ENCODE peak calls at places on chromosomes 13 and 19, in nine cellular contexts. A is cardiac muscle cell; C is WERI-Rb-1; I is ascending aorta; J is mammary epithelial cell; K is CD4-positive, alpha-beta T cell; P is ovary; N is kidney epithelial cell; E is effector memory CD4-positive, alpha-beta T cell. G is an unnamed sample. For H3K27me3, the result is how much of the 10 kb centered on the place peaks cover.

GRCh38 chr13:50215389-50215788 is 200.1 kb downstream of the KCNRG start:
- DNase-seq in K (no peak), P (no peak), N (no peak), A (no peak), E (no peak), I (no peak), J (no peak), C (no peak), G (no peak)

GRCh38 chr13:82878536-82878935 is 1003.7 kb downstream of the SLITRK1 start:
- DNase-seq in N (no peak), C (no peak), E (no peak), J (peak), A (no peak), K (no peak), I (no peak), P (no peak), G (no peak)

GRCh38 chr13:44425041-44425814 is 51.6 kb downstream of the SERP2 start:
- DNase-seq in P (no peak), E (no peak), N (no peak), I (no peak), A (no peak), C (no peak), K (no peak), J (no peak), G (no peak)

GRCh38 chr19:47798904-47799266 is 5.5 kb downstream of the TPRX1 start:
- DNase-seq in C (peak), I (no peak), J (no peak), K (no peak), P (no peak), A (no peak), E (no peak), N (no peak), G (no peak)

GRCh38 chr19:45472557-45473365 is 5.0 kb downstream of the FOSB start:
- DNase-seq in I (peak), P (no peak), N (no peak), J (no peak), C (no peak), K (no peak), A (no peak), E (peak), G (no peak)

GRCh38 chr19:55034751-55035150 is 3.3 kb downstream of the GP6 start:
- DNase-seq in C (no peak), K (no peak), A (no peak), N (no peak), I (no peak), J (no peak), E (no peak), P (no peak), G (no peak)

GRCh38 chr19:33022472-33023116 is 42.1 kb downstream of the RHPN2 start:
- DNase-seq in E (no peak), I (no peak), J (no peak), C (no peak), N (no peak), K (no peak), P (no peak), A (peak), G (no peak)

GRCh38 chr13:99974296-99974938 is 2.9 kb upstream of the ZIC5 start:
- DNase-seq in P (no peak), E (no peak), N (no peak), I (no peak), K (no peak), A (peak), J (no peak), C (no peak), G (peak)

GRCh38 chr13:26424181-26424580 is 133.3 kb upstream of the WASF3 start:
- DNase-seq in C (no peak), I (peak), P (no peak), K (no peak), E (no peak), J (no peak), A (no peak), N (no peak), G (no peak)

GRCh38 chr13:27016871-27017270 is 154.7 kb downstream of the USP12 start:
- DNase-seq in I (peak), A (no peak), N (no peak), P (no peak), E (no peak), C (peak), K (no peak), J (no peak), G (peak)

GRCh38 chr19:49447485-49448431 is 3.9 kb downstream of the PIH1D1 start:
- DNase-seq in C (peak), I (no peak), E (no peak), N (no peak), K (no peak), A (no peak), J (no peak), P (peak), G (no peak)

GRCh38 chr19:14361824-14362223 is 19.4 kb upstream of the ADGRE5 start:
- DNase-seq in I (no peak), E (no peak), P (no peak), C (peak), J (no peak), K (peak), A (peak), N (no peak), G (no peak)

GRCh38 chr13:71625183-71625582 is 241.8 kb downstream of the DACH1 start:
- DNase-seq in A (no peak), P (no peak), K (no peak), N (no peak), E (no peak), C (no peak), J (no peak), I (no peak), G (no peak)

GRCh38 chr13:68368922-68369321 is 1138.8 kb upstream of the PCDH9 start:
- DNase-seq in I (no peak), N (no peak), E (no peak), J (no peak), A (no peak), C (no peak), P (no peak), K (no peak), G (no peak)

GRCh38 chr19:44635581-44636438 is 7.9 kb upstream of the PVR start:
- DNase-seq in A (no peak), J (no peak), P (no peak), C (no peak), I (no peak), E (no peak), K (no peak), N (no peak), G (no peak)

GRCh38 chr19:18431351-18432197 is 6.4 kb downstream of the ISYNA1 start:
- DNase-seq in J (no peak), C (no peak), N (no peak), A (no peak), I (no peak), K (no peak), P (no peak), E (no peak), G (peak)

GRCh38 chr19:55539082-55539715 is 2.3 kb upstream of the SBK2 start:
- DNase-seq in J (no peak), K (no peak), I (no peak), C (no peak), P (no peak), N (no peak), A (no peak), E (no peak), G (no peak)

GRCh38 chr19:50694815-50695145 is 24.8 kb downstream of the SHANK1 start:
- DNase-seq in P (no peak), E (no peak), K (no peak), C (no peak), J (no peak), A (no peak), I (no peak), N (no peak), G (no peak)
- H3K27me3 ChIP-seq in P (under half), E (under half), K (half or more), C (under half), J (under half), A (half or more), I (under half), N (under half), G (under half)

DNA sequence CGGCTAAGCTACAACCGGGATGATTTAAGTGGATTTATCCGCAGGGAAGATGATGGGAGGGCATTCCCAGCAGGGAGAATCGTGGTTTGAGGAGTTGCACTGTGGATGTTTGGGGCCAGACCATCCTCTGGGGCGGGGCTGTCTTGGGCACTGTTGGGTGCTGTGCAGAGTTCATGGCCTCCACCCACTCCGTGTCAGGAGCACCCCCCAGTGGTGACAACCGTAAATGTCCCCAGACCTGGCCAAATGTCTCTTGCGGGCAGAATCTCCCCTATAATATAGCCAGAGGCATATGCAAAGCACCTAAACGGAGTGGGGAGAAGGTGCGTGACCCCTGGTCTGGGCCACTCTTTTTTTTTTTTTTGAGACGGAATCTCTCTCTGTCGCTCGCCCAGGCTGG is 40.2 kb downstream of the SMIM24 start:
- DNase-seq in I (no peak), E (peak), N (no peak), K (peak), P (no peak), C (peak), J (no peak), A (no peak), G (peak)
- H3K27me3 ChIP-seq in I (under half), E (under half), N (under half), K (under half), P (under half), C (under half), J (under half), A (under half), G (under half)

GRCh38 chr13:110131424-110131823 is 175.5 kb downstream of the COL4A1 start:
- DNase-seq in E (no peak), K (no peak), N (no peak), I (no peak), A (no peak), J (no peak), P (no peak), C (no peak), G (peak)
- H3K27me3 ChIP-seq in E (under half), K (under half), N (under half), I (under half), A (under half), J (under half), P (under half), C (under half), G (under half)

GRCh38 chr13:36344173-36344572 is 2.0 kb downstream of the SPART start:
- DNase-seq in K (no peak), P (peak), I (no peak), C (no peak), E (no peak), N (no peak), A (no peak), J (peak), G (no peak)

GRCh38 chr13:36344886-36345437 is 1.2 kb downstream of the SPART start:
- DNase-seq in I (no peak), A (peak), E (peak), K (peak), P (peak), J (peak), C (no peak), N (no peak), G (no peak)

GRCh38 chr13:36343766-36344165 is 2.4 kb downstream of the SPART start:
- DNase-seq in C (peak), E (no peak), N (no peak), I (no peak), J (no peak), K (no peak), P (peak), A (no peak), G (no peak)

GRCh38 chr13:36339600-36340155 is 6.5 kb downstream of the SPART start:
- DNase-seq in C (no peak), I (no peak), K (no peak), N (no peak), P (no peak), A (no peak), E (no peak), J (no peak), G (no peak)

DNA sequence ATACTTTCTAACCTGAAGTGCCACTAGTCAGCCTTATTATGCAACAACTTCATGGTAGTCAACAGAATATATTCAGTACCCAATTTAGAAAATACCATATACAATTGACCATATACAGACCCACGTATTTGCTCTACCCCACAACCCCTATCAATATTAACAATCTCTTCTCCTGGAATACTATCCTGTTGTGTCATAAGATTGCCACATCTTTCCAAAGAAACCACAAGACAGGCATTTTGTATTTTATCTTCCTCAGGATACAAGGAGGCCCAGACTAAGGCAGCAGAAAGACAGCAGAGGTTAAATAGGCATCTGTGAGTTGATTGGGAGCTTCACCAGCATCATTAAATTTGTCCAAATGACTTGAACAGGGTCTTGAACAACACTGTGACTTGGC is 4.5 kb downstream of the SPART start:
- DNase-seq in I (no peak), E (no peak), C (no peak), N (no peak), K (no peak), P (no peak), A (no peak), J (peak), G (no peak)
- H3K27me3 ChIP-seq in I (under half), E (under half), C (under half), N (under half), K (under half), P (under half), A (under half), J (under half), G (under half)

DNA sequence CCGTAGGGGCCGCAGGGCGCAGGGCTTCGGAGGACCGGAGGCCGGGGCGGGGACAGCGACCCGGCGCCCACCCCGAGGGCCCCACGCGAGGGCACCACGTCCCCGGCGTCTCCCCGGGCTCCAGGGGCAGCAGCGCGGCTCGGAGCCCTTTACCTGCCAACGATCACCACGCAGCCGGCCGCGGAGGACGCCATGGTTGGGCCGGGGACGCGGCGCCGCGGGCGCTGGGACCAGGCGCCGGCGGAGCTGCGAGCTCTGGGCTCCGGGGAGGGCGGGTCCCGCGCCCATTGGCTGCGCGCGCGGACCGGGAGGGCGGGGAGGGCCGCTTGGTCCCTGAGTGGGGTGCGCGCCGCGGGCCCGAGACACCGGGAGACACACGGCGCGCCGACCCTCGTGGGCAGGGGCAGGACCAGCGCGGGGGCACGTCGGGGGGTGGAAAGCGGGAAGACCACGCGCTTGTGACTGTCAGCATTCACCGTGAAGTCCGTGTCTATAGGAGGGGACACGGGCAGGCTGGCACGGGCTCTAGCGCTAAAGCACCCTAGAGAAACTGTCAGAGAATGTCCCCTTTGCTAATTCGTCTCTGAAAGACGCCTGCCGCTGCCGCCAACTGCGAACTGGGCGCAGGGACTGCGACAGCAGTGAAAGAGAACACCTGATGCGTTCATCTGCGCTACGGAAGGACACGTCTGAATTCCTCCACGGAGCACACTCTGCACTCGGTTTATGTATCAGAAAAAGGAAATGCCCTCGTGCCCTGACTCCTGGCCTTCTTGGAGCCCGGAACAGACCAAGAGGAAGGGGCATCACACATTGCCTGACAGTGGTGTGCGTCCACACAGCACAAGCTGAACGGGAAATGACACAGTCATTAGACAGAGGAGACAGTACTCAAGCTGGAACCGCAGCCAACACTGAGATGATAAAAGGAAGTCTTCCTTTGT is at the start of gene CRYL1:
- DNase-seq in K (peak), E (peak), I (peak), N (no peak), C (peak), P (peak), A (peak), J (peak), G (peak)
- H3K27me3 ChIP-seq in K (under half), E (under half), I (under half), N (under half), C (under half), P (under half), A (under half), J (under half), G (under half)

GRCh38 chr13:112971288-112971643 is 2.3 kb downstream of the MCF2L start:
- DNase-seq in K (no peak), I (no peak), A (no peak), J (no peak), P (no peak), E (no peak), C (no peak), N (no peak), G (no peak)
- H3K27me3 ChIP-seq in K (under half), I (under half), A (under half), J (under half), P (under half), E (under half), C (under half), N (half or more), G (under half)

DNA sequence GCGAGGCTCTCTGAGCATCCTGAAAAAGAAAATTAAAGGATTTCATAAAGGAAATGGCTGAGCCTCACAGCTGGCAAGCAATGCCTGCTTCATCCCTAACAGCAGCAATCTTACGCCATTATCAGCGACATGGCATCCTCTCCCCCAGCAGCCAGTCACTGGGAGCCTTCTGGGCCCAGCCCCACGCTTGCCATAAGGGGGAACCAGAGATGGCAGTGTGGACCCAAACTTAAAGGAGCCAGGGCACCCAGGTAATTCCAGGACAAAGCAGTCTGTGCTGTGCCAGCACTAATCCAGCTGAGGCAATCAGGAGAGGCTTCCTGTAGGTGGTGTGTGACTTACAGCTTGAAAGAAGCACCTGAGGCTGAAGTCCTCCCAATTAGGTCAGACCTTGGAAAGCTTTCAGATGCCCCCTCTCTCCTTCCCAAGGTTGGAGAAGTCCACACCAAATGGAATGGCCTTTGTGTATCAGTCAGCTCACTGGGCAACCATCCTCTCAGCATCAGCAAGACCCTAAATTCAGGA is 10.3 kb downstream of the VSTM2B start:
- DNase-seq in E (no peak), C (no peak), A (no peak), K (no peak), N (no peak), I (peak), J (no peak), P (no peak), G (no peak)
- H3K27me3 ChIP-seq in E (under half), C (half or more), A (half or more), K (under half), N (under half), I (under half), J (under half), P (under half), G (under half)

DNA sequence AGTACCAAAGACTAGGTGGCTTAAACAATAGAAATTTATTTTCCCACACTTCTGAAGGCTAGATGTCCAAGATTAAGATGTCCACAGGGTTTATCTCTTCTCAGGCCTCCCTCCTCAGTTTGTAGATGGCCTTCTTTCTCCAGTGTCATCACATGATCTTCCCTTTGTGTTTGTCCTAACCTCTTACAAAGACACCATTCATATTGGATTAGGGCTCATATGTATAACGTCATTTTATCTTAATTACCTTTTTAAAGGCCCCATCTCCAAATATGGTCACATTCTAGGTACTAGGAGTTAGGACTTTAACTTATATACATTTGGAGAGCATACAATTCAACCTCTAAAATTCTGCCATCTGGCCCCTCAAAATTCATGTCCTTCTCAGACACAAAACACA is 34.3 kb downstream of the N4BP2L2 start:
- DNase-seq in E (no peak), J (no peak), P (no peak), I (no peak), A (no peak), C (no peak), N (no peak), K (no peak), G (no peak)
- H3K27me3 ChIP-seq in E (under half), J (under half), P (under half), I (under half), A (under half), C (under half), N (under half), K (under half), G (under half)